ENCODE peak calls at places on chromosomes 16 and 17, in ten cellular contexts. D, Q, P, X, W, G, Y, Z, I and L are unnamed samples.

GRCh38 chr17:40148527-40148926 is 8.2 kb downstream of the CASC3 start:
- DNase-seq in X (no peak), P (no peak), W (no peak), Y (no peak), Z (no peak), I (no peak), Q (no peak), G (no peak), D (no peak), L (no peak)

GRCh38 chr17:72732893-72733618 is 359.4 kb downstream of the SLC39A11 start:
- DNase-seq in Z (no peak), P (no peak), D (no peak), W (no peak), I (no peak), G (no peak), Y (no peak), Q (no peak), X (no peak), L (no peak)

GRCh38 chr17:31296156-31296555 is 883 bp downstream of the OMG start:
- DNase-seq in Z (no peak), D (no peak), G (no peak), W (no peak), P (no peak), Y (no peak), X (no peak), Q (no peak), I (no peak), L (no peak)

GRCh38 chr17:30290077-30290476 is 1.7 kb downstream of the BLMH start:
- DNase-seq in Y (no peak), X (no peak), Z (no peak), I (peak), W (no peak), D (no peak), P (no peak), G (no peak), Q (no peak), L (no peak)

GRCh38 chr17:428414-428813 is 75.8 kb upstream of the RPH3AL start:
- DNase-seq in I (no peak), Z (no peak), G (no peak), D (no peak), Y (no peak), W (no peak), Q (no peak), P (no peak), X (no peak), L (no peak)

GRCh38 chr17:27577124-27577761 is 53.7 kb upstream of the LGALS9 start:
- DNase-seq in W (no peak), Q (peak), I (peak), Y (no peak), X (no peak), P (peak), G (peak), Z (no peak), D (no peak), L (no peak)

GRCh38 chr16:29996773-29997250 is 771 bp downstream of the INO80E start:
- DNase-seq in Y (no peak), D (no peak), W (no peak), I (peak), Z (no peak), X (no peak), G (no peak), Q (no peak), P (no peak), L (no peak)

GRCh38 chr17:58487589-58488427 is at the start of gene HSF5:
- DNase-seq in Q (no peak), Y (no peak), Z (no peak), G (peak), P (no peak), W (peak), I (no peak), D (peak), X (no peak), L (peak)

GRCh38 chr16:55572439-55572838 is 6.0 kb downstream of the CAPNS2 start:
- DNase-seq in Q (no peak), W (no peak), X (no peak), G (no peak), P (no peak), D (no peak), Z (no peak), Y (no peak), I (no peak), L (no peak)

GRCh38 chr16:57115504-57116182 is 23.3 kb downstream of the CPNE2 start:
- DNase-seq in I (no peak), D (no peak), Q (no peak), W (peak), X (no peak), Y (no peak), P (no peak), Z (no peak), G (no peak), L (no peak)

GRCh38 chr17:76246080-76247066 is 6.1 kb upstream of the RNF157 start:
- DNase-seq in P (no peak), I (peak), W (no peak), D (no peak), Q (no peak), X (no peak), Z (no peak), G (no peak), Y (peak), L (no peak)

GRCh38 chr17:65472602-65473001 is 88.8 kb downstream of the AXIN2 start:
- DNase-seq in P (no peak), W (no peak), G (no peak), I (no peak), Z (peak), Y (no peak), Q (no peak), X (no peak), D (peak), L (no peak)

GRCh38 chr16:79821911-79822310 is 221.4 kb upstream of the MAF start:
- DNase-seq in D (no peak), X (no peak), Y (no peak), Q (no peak), P (no peak), G (no peak), W (no peak), Z (no peak), I (no peak), L (no peak)

GRCh38 chr16:70653809-70654771 is 7.7 kb downstream of the IL34 start:
- DNase-seq in W (no peak), Y (peak), Q (peak), D (peak), I (peak), G (peak), X (peak), P (peak), Z (peak), L (peak)

GRCh38 chr17:2095536-2095910 is 40.6 kb downstream of the HIC1 start:
- DNase-seq in I (no peak), P (no peak), W (no peak), G (no peak), Y (no peak), Z (no peak), X (no peak), D (no peak), Q (no peak), L (no peak)

GRCh38 chr16:69852815-69853214 is 90.7 kb downstream of the WWP2 start:
- DNase-seq in Y (no peak), Z (no peak), Q (no peak), G (no peak), I (no peak), X (no peak), W (no peak), D (no peak), P (no peak), L (no peak)

GRCh38 chr16:11100239-11100750 is 155.7 kb downstream of the SOCS1 start:
- DNase-seq in Q (peak), G (peak), D (no peak), W (no peak), Z (no peak), I (peak), Y (peak), P (no peak), X (peak), L (no peak)

GRCh38 chr17:45172232-45172540 is 10.5 kb downstream of the HEXIM2 start:
- DNase-seq in G (no peak), P (no peak), X (no peak), Y (no peak), Z (no peak), W (no peak), Q (no peak), D (no peak), I (no peak), L (no peak)

GRCh38 chr17:47358652-47359051 is 34.9 kb downstream of the EFCAB13 start:
- DNase-seq in D (no peak), X (no peak), W (no peak), G (no peak), Z (no peak), P (no peak), Q (no peak), I (no peak), Y (no peak), L (no peak)

GRCh38 chr17:31580331-31581021 is 189.0 kb downstream of the RAB11FIP4 start:
- DNase-seq in W (peak), Y (no peak), G (no peak), Z (peak), I (no peak), Q (peak), D (peak), X (no peak), P (no peak), L (no peak)

GRCh38 chr17:37494401-37494831 is 4.7 kb downstream of the DUSP14 start:
- DNase-seq in D (no peak), I (no peak), Q (no peak), Z (no peak), Y (no peak), X (no peak), P (no peak), G (no peak), W (no peak), L (no peak)

GRCh38 chr17:28466521-28467048 is 6.9 kb upstream of the SLC13A2 start:
- DNase-seq in P (peak), D (no peak), I (peak), Q (no peak), X (no peak), W (no peak), G (no peak), Z (no peak), Y (no peak), L (no peak)

GRCh38 chr16:9311303-9311954 is 220.0 kb downstream of the HAPSTR1 start:
- DNase-seq in X (no peak), G (peak), W (no peak), D (no peak), Y (no peak), P (peak), Q (no peak), I (no peak), Z (no peak), L (no peak)

GRCh38 chr17:59311051-59311468 is 20.4 kb upstream of the YPEL2 start:
- DNase-seq in G (peak), Y (peak), Q (peak), P (peak), I (peak), D (no peak), Z (peak), W (no peak), X (no peak), L (no peak)

GRCh38 chr17:78111727-78112507 is 16.6 kb downstream of the TMC6 start:
- DNase-seq in P (no peak), G (peak), W (no peak), Z (no peak), D (no peak), Y (no peak), I (no peak), X (no peak), Q (no peak), L (no peak)

GRCh38 chr16:83995756-83996155 is 27.7 kb downstream of the NECAB2 start:
- DNase-seq in I (peak), P (no peak), X (no peak), W (no peak), Y (no peak), G (no peak), D (no peak), Q (no peak), Z (no peak), L (no peak)

GRCh38 chr17:78583091-78583490 is 5.9 kb upstream of the DNAH17 start:
- DNase-seq in X (no peak), D (no peak), W (no peak), Z (no peak), Q (peak), G (no peak), P (no peak), I (peak), Y (no peak), L (no peak)

GRCh38 chr17:49074851-49075540 is 57.6 kb upstream of the B4GALNT2 start:
- DNase-seq in G (no peak), I (no peak), X (no peak), Z (no peak), Y (no peak), Q (no peak), P (no peak), D (no peak), W (no peak), L (no peak)
- TF ChIP-seq CTCF in G (no peak), I (no peak), X (no peak), Z (no peak), Y (no peak), Q (no peak), P (no peak), D (no peak), W (no peak), L (no peak)

GRCh38 chr17:79839363-79840203 is at the start of gene CBX4:
- DNase-seq in G (peak), I (peak), X (peak), Z (peak), P (peak), Y (no peak), Q (peak), W (peak), D (peak), L (peak)

GRCh38 chr17:79841369-79842135 is 2.3 kb upstream of the CBX4 start:
- DNase-seq in W (peak), P (peak), Q (no peak), Z (no peak), I (no peak), Y (no peak), D (no peak), X (no peak), G (no peak), L (no peak)

GRCh38 chr17:79838541-79839274 is 532 bp downstream of the CBX4 start:
- DNase-seq in X (no peak), Y (no peak), P (peak), G (peak), Q (peak), D (peak), Z (no peak), W (peak), I (peak), L (peak)

GRCh38 chr17:79840989-79841286 is 1.7 kb upstream of the CBX4 start:
- DNase-seq in Q (no peak), Y (no peak), P (no peak), G (no peak), Z (no peak), X (no peak), D (no peak), W (no peak), I (no peak), L (no peak)

DNA sequence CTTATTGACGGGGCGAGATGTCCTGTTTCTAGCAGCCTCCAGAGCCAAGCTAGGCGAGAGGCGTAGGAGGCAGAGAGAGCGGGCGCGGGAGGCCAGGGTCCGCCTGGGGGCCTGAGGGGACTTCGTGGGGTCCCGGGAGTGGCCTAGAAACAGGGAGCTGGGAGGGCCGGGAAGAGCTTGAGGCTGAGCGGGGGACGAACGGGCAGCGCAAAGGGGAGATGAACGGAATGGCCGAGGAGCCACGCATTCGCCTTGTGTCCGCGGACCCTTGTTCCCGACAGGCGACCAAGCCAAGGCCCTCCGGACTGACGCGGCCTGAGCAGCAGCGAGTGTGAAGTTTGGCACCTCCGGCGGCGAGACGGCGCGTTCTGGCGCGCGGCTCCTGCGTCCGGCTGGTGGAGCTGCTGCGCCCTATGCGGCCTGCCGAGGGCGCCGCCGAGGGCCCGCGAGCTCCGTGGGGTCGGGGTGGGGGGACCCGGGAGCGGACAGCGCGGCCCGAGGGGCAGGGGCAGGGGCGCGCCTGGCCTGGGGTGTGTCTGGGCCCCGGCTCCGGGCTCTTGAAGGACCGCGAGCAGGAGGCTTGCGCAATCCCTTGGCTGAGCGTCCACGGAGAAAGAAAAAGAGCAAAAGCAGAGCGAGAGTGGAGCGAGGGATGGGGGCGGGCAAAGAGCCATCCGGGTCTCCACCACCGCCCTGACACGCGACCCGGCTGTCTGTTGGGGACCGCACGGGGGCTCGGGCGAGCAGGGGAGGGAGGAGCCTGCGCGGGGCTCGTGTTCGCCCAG is 1.2 kb upstream of the CBX4 start:
- DNase-seq in Z (peak), X (no peak), I (no peak), W (peak), Q (no peak), D (peak), G (peak), Y (no peak), P (peak), L (peak)
- TF ChIP-seq CTCF in Z (no peak), X (peak), I (no peak), W (peak), Q (peak), D (no peak), G (no peak), Y (no peak), P (peak), L (peak)

GRCh38 chr16:15792563-15792971 is 64.3 kb downstream of the MYH11 start:
- DNase-seq in I (no peak), Z (no peak), D (no peak), P (no peak), Q (no peak), G (no peak), Y (no peak), X (no peak), W (no peak), L (no peak)

GRCh38 chr16:15786501-15786900 is 70.3 kb downstream of the MYH11 start:
- DNase-seq in X (no peak), Z (no peak), I (no peak), G (no peak), Q (no peak), D (no peak), W (no peak), Y (no peak), P (no peak), L (no peak)

GRCh38 chr16:15785386-15786059 is 71.3 kb downstream of the MYH11 start:
- DNase-seq in Y (no peak), P (no peak), Q (peak), I (no peak), G (no peak), Z (no peak), X (no peak), D (no peak), W (no peak), L (no peak)

GRCh38 chr16:15788846-15789239 is 68.0 kb downstream of the MYH11 start:
- DNase-seq in G (no peak), Q (no peak), W (no peak), Y (no peak), X (no peak), D (no peak), P (no peak), I (no peak), Z (no peak), L (no peak)

GRCh38 chr16:15790458-15790857 is 66.4 kb downstream of the MYH11 start:
- DNase-seq in G (no peak), W (no peak), I (no peak), Q (no peak), X (no peak), Z (no peak), D (no peak), Y (no peak), P (no peak), L (no peak)
- TF ChIP-seq CTCF in G (no peak), W (no peak), I (no peak), Q (no peak), X (no peak), Z (no peak), D (no peak), Y (no peak), P (no peak), L (no peak)

DNA sequence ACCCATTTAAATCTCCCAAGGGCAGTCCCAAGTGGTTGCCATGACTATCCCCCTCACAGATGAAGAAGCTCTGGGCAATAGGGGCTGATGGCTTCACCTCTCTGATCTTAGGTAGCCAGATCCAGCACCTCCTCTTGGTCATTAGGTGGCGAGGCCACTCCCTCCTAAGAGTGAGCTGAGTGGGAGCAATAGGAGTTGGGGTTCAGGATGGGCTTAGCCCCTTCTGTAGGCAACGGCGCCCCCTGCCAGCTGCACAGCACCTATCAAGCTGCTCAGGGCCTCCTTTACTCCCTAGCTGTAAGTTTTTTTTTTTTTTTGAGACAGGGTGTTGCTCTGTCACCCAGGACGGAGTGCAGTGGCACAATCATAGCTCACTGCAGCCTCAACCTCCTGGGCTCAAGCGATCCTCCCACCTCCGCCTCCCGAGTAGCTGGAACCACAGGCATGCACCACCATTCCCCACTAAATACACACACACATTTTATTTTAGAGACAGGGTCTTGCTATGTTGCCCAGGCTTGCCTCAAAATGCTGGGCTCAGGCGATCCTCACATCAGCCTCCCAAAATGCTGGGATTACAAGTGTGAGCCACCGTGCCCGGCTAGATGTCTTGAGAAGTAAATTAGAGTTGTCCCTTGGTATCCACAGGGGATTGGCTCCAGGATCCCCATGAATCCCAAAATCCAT is 3.5 kb upstream of the RRAD start:
- DNase-seq in Q (no peak), X (no peak), D (no peak), I (peak), G (no peak), P (peak), W (no peak), Y (no peak), Z (no peak), L (no peak)
- TF ChIP-seq CTCF in Q (peak), X (peak), D (no peak), I (peak), G (no peak), P (peak), W (no peak), Y (peak), Z (no peak), L (peak)

GRCh38 chr16:74111583-74111982 is 185.0 kb upstream of the PSMD7 start:
- DNase-seq in W (no peak), D (no peak), Z (no peak), Q (no peak), Y (no peak), P (no peak), G (no peak), I (no peak), X (no peak), L (no peak)

DNA sequence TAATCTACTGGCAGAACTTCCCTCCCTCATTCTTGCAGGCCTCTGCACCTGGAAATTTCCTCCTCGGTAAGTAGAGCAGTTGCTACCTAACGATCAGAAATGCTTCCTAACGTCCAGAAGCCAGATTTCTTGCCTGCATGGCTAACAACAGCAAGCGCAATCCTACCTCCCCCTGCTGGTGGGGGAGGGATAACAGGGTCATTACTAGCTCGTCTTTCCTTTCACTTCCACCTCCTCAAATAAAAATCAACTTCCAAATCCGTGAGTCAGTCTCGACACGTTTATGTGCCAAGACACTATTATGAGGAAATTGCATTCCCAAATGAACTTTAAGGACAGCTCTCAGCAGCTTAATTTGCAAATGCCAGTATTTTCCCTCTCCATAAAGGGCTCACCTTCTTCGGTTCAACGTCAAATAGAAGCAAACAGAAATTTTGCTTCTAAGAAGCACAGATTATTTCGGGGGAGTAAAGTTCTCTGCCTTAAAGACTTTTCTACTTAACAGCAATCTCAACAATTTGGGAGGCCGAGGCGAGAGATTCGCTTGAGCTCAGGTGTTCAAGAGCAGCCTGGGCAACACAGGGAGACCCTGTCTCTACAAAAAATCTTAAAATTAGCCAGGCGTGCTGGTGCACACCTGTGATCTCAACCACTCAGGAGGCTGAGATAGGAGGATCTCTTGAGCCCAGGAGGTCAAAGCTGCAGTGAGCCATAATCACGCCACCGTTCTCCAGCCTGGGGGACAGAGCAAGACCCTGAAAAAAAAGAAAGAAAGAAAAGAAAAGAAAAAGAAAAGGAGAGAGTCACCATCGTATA is 188.6 kb upstream of the PSMD7 start:
- DNase-seq in X (no peak), Y (peak), G (peak), P (peak), Z (peak), I (peak), D (no peak), Q (peak), W (peak), L (no peak)
- TF ChIP-seq CTCF in X (peak), Y (peak), G (peak), P (peak), Z (peak), I (peak), D (peak), Q (peak), W (peak), L (peak)